ENCODE peak calls at places on chromosomes 4 and X, in five cellular contexts. One of them, this sample, is unnamed. For H3K27me3, the result is how much of the 10 kb centered on the place peaks cover.

GRCh38 chr4:52372269-52372668 is 286.8 kb downstream of the USP46 start:
- DNase-seq in CD8-positive, alpha-beta T cell: no peak
- DNase-seq in brain microvascular endothelial cell: no peak
- DNase-seq in right atrium auricular region: no peak
- DNase-seq in stomach: no peak
- DNase-seq in this sample: no peak

GRCh38 chr4:26140150-26140898 is 180.5 kb upstream of the RBPJ start:
- DNase-seq in right atrium auricular region: no peak
- DNase-seq in brain microvascular endothelial cell: peak
- DNase-seq in CD8-positive, alpha-beta T cell: no peak
- DNase-seq in stomach: no peak
- DNase-seq in this sample: no peak

GRCh38 chr4:103400405-103400804 is 202.3 kb upstream of the CENPE start:
- DNase-seq in brain microvascular endothelial cell: peak
- DNase-seq in stomach: no peak
- DNase-seq in right atrium auricular region: no peak
- DNase-seq in CD8-positive, alpha-beta T cell: no peak
- DNase-seq in this sample: no peak

GRCh38 chr4:76895619-76896018 is 2.3 kb downstream of the SOWAHB start:
- DNase-seq in brain microvascular endothelial cell: no peak
- DNase-seq in CD8-positive, alpha-beta T cell: no peak
- DNase-seq in stomach: no peak
- DNase-seq in right atrium auricular region: no peak
- DNase-seq in this sample: no peak

GRCh38 chrX:15336023-15336413 is 695 bp upstream of the PIGA start:
- DNase-seq in right atrium auricular region: no peak
- DNase-seq in CD8-positive, alpha-beta T cell: no peak
- DNase-seq in brain microvascular endothelial cell: peak
- DNase-seq in stomach: no peak
- DNase-seq in this sample: no peak

GRCh38 chr4:16641971-16642370 is 256.5 kb downstream of the LDB2 start:
- DNase-seq in CD8-positive, alpha-beta T cell: no peak
- DNase-seq in brain microvascular endothelial cell: no peak
- DNase-seq in right atrium auricular region: no peak
- DNase-seq in stomach: no peak
- DNase-seq in this sample: no peak

GRCh38 chr4:182917182-182918043 is at the start of gene DCTD:
- DNase-seq in brain microvascular endothelial cell: peak
- DNase-seq in stomach: peak
- DNase-seq in CD8-positive, alpha-beta T cell: peak
- DNase-seq in right atrium auricular region: peak
- DNase-seq in this sample: no peak

GRCh38 chr4:3062466-3062865 is 11.9 kb downstream of the HTT-AS start:
- DNase-seq in stomach: no peak
- DNase-seq in right atrium auricular region: peak
- DNase-seq in CD8-positive, alpha-beta T cell: no peak
- DNase-seq in brain microvascular endothelial cell: peak
- DNase-seq in this sample: no peak

GRCh38 chr4:113872426-113873260 is 106.8 kb downstream of the ARSJ start:
- DNase-seq in CD8-positive, alpha-beta T cell: no peak
- DNase-seq in brain microvascular endothelial cell: no peak
- DNase-seq in stomach: no peak
- DNase-seq in right atrium auricular region: no peak
- DNase-seq in this sample: no peak

GRCh38 chrX:39577976-39578962 is 519.5 kb downstream of the BCOR start:
- DNase-seq in right atrium auricular region: peak
- DNase-seq in brain microvascular endothelial cell: no peak
- DNase-seq in stomach: peak
- DNase-seq in CD8-positive, alpha-beta T cell: no peak
- DNase-seq in this sample: no peak

GRCh38 chrX:17464196-17464595 is 89.2 kb downstream of the NHS start:
- DNase-seq in right atrium auricular region: no peak
- DNase-seq in stomach: no peak
- DNase-seq in brain microvascular endothelial cell: peak
- DNase-seq in CD8-positive, alpha-beta T cell: no peak
- DNase-seq in this sample: peak

GRCh38 chrX:16300831-16301230 is 133.6 kb downstream of the MAGEB17 start:
- DNase-seq in right atrium auricular region: no peak
- DNase-seq in CD8-positive, alpha-beta T cell: no peak
- DNase-seq in brain microvascular endothelial cell: no peak
- DNase-seq in stomach: no peak
- DNase-seq in this sample: no peak

GRCh38 chrX:37716502-37717068 is 31.0 kb downstream of the XK start:
- DNase-seq in brain microvascular endothelial cell: no peak
- DNase-seq in right atrium auricular region: no peak
- DNase-seq in stomach: no peak
- DNase-seq in CD8-positive, alpha-beta T cell: no peak
- DNase-seq in this sample: no peak

GRCh38 chr4:58261526-58261925 is 1151.3 kb upstream of the IGFBP7 start:
- DNase-seq in brain microvascular endothelial cell: no peak
- DNase-seq in stomach: no peak
- DNase-seq in right atrium auricular region: no peak
- DNase-seq in CD8-positive, alpha-beta T cell: no peak
- DNase-seq in this sample: no peak

GRCh38 chrX:46044486-46044885 is 500.7 kb downstream of the ZNF674 start:
- DNase-seq in right atrium auricular region: no peak
- DNase-seq in brain microvascular endothelial cell: no peak
- DNase-seq in stomach: no peak
- DNase-seq in CD8-positive, alpha-beta T cell: no peak
- DNase-seq in this sample: no peak

GRCh38 chrX:12895856-12896255 is 10.6 kb upstream of the TLR8 start:
- DNase-seq in CD8-positive, alpha-beta T cell: no peak
- DNase-seq in brain microvascular endothelial cell: no peak
- DNase-seq in stomach: no peak
- DNase-seq in right atrium auricular region: no peak
- DNase-seq in this sample: no peak

GRCh38 chr4:173528378-173529321 is 1.4 kb downstream of the HAND2 start:
- DNase-seq in CD8-positive, alpha-beta T cell: no peak
- DNase-seq in right atrium auricular region: no peak
- DNase-seq in brain microvascular endothelial cell: no peak
- DNase-seq in stomach: no peak
- DNase-seq in this sample: no peak

GRCh38 chrX:132775230-132775823 is 183.1 kb downstream of the HS6ST2 start:
- DNase-seq in stomach: no peak
- DNase-seq in CD8-positive, alpha-beta T cell: no peak
- DNase-seq in right atrium auricular region: no peak
- DNase-seq in brain microvascular endothelial cell: no peak
- DNase-seq in this sample: no peak

GRCh38 chr4:1571165-1571908 is 112.8 kb downstream of the FAM53A start:
- DNase-seq in right atrium auricular region: no peak
- DNase-seq in brain microvascular endothelial cell: no peak
- DNase-seq in CD8-positive, alpha-beta T cell: no peak
- DNase-seq in stomach: no peak
- DNase-seq in this sample: no peak

GRCh38 chr4:180967936-180968335 is 1275.3 kb upstream of the TENM3 start:
- DNase-seq in right atrium auricular region: no peak
- DNase-seq in brain microvascular endothelial cell: no peak
- DNase-seq in CD8-positive, alpha-beta T cell: no peak
- DNase-seq in stomach: no peak
- DNase-seq in this sample: no peak

GRCh38 chr4:8079916-8080753 is 78.5 kb downstream of the ABLIM2 start:
- DNase-seq in brain microvascular endothelial cell: no peak
- DNase-seq in CD8-positive, alpha-beta T cell: no peak
- DNase-seq in stomach: no peak
- DNase-seq in right atrium auricular region: no peak
- DNase-seq in this sample: no peak

GRCh38 chr4:16887887-16888286 is 10.6 kb downstream of the LDB2 start:
- DNase-seq in CD8-positive, alpha-beta T cell: no peak
- DNase-seq in stomach: no peak
- DNase-seq in right atrium auricular region: no peak
- DNase-seq in brain microvascular endothelial cell: no peak
- DNase-seq in this sample: no peak

GRCh38 chr4:8911311-8912088 is 39.9 kb upstream of the HMX1 start:
- DNase-seq in CD8-positive, alpha-beta T cell: no peak
- DNase-seq in brain microvascular endothelial cell: no peak
- DNase-seq in right atrium auricular region: peak
- DNase-seq in stomach: peak
- DNase-seq in this sample: no peak

GRCh38 chr4:55636622-55636999 is 513 bp upstream of the NMU start:
- DNase-seq in brain microvascular endothelial cell: no peak
- DNase-seq in CD8-positive, alpha-beta T cell: no peak
- DNase-seq in stomach: no peak
- DNase-seq in right atrium auricular region: no peak
- DNase-seq in this sample: no peak

GRCh38 chr4:160495356-160495755 is 1392.5 kb downstream of the RAPGEF2 start:
- DNase-seq in stomach: no peak
- DNase-seq in right atrium auricular region: no peak
- DNase-seq in CD8-positive, alpha-beta T cell: no peak
- DNase-seq in brain microvascular endothelial cell: no peak
- DNase-seq in this sample: no peak

GRCh38 chr4:180153587-180153986 is 2089.6 kb upstream of the TENM3 start:
- DNase-seq in right atrium auricular region: no peak
- DNase-seq in stomach: no peak
- DNase-seq in CD8-positive, alpha-beta T cell: no peak
- DNase-seq in brain microvascular endothelial cell: no peak
- DNase-seq in this sample: no peak

GRCh38 chr4:165537028-165537648 is 158.3 kb downstream of the CPE start:
- DNase-seq in right atrium auricular region: no peak
- DNase-seq in brain microvascular endothelial cell: peak
- DNase-seq in CD8-positive, alpha-beta T cell: no peak
- DNase-seq in stomach: no peak
- DNase-seq in this sample: peak

GRCh38 chrX:20026278-20026677 is 35.4 kb upstream of the BCLAF3 start:
- DNase-seq in brain microvascular endothelial cell: peak
- DNase-seq in CD8-positive, alpha-beta T cell: no peak
- DNase-seq in right atrium auricular region: no peak
- DNase-seq in stomach: no peak
- DNase-seq in this sample: peak

GRCh38 chr4:165874072-165874798 is 1.2 kb downstream of the TLL1 start:
- DNase-seq in stomach: no peak
- DNase-seq in CD8-positive, alpha-beta T cell: no peak
- DNase-seq in brain microvascular endothelial cell: no peak
- DNase-seq in right atrium auricular region: no peak
- DNase-seq in this sample: no peak

GRCh38 chrX:115958687-115959359 is 211.7 kb upstream of the AGTR2 start:
- DNase-seq in stomach: no peak
- DNase-seq in right atrium auricular region: no peak
- DNase-seq in CD8-positive, alpha-beta T cell: no peak
- DNase-seq in brain microvascular endothelial cell: no peak
- DNase-seq in this sample: no peak

GRCh38 chrX:70434352-70434866 is 10.2 kb upstream of the DLG3 start:
- DNase-seq in stomach: peak
- DNase-seq in CD8-positive, alpha-beta T cell: no peak
- DNase-seq in right atrium auricular region: peak
- DNase-seq in brain microvascular endothelial cell: peak
- DNase-seq in this sample: no peak

GRCh38 chrX:70436380-70436779 is 8.3 kb upstream of the DLG3 start:
- DNase-seq in brain microvascular endothelial cell: no peak
- DNase-seq in stomach: no peak
- DNase-seq in right atrium auricular region: no peak
- DNase-seq in CD8-positive, alpha-beta T cell: no peak
- DNase-seq in this sample: no peak

GRCh38 chrX:70433848-70434351 is 10.7 kb upstream of the DLG3 start:
- DNase-seq in CD8-positive, alpha-beta T cell: peak
- DNase-seq in stomach: peak
- DNase-seq in right atrium auricular region: peak
- DNase-seq in brain microvascular endothelial cell: no peak
- DNase-seq in this sample: no peak

GRCh38 chrX:70432936-70433847 is 10.1 kb downstream of the GDPD2 start:
- DNase-seq in brain microvascular endothelial cell: no peak
- DNase-seq in stomach: no peak
- DNase-seq in right atrium auricular region: no peak
- DNase-seq in CD8-positive, alpha-beta T cell: no peak
- DNase-seq in this sample: no peak

GRCh38 chrX:70434914-70435586 is 9.6 kb upstream of the DLG3 start:
- DNase-seq in stomach: peak
- DNase-seq in brain microvascular endothelial cell: no peak
- DNase-seq in right atrium auricular region: no peak
- DNase-seq in CD8-positive, alpha-beta T cell: no peak
- DNase-seq in this sample: no peak
- H3K27me3 ChIP-seq in stomach: under half
- H3K27me3 ChIP-seq in brain microvascular endothelial cell: under half
- H3K27me3 ChIP-seq in right atrium auricular region: under half
- H3K27me3 ChIP-seq in CD8-positive, alpha-beta T cell: under half
- H3K27me3 ChIP-seq in this sample: under half

DNA sequence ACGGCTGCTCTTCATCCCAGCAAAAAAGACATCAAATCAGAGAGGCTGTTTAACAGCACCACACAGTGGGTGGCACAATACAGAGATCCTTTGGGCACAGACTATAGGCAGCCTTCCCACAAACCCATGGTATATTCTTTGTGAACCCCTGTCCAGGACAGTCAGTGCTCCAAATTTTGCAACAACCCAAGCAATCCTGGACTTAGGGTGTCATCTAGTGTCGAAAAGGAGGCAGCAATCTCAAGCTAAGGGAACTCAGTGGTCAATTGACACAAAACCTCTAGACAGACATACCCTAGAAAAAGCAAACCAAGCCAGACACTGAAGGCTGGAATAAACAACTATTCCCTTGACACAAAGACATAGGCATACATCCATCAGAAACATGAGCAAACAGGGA is 137.4 kb downstream of the BMP15 start:
- DNase-seq in right atrium auricular region: no peak
- DNase-seq in brain microvascular endothelial cell: no peak
- DNase-seq in stomach: no peak
- DNase-seq in CD8-positive, alpha-beta T cell: no peak
- DNase-seq in this sample: no peak
- H3K27me3 ChIP-seq in right atrium auricular region: under half
- H3K27me3 ChIP-seq in brain microvascular endothelial cell: under half
- H3K27me3 ChIP-seq in stomach: under half
- H3K27me3 ChIP-seq in CD8-positive, alpha-beta T cell: under half
- H3K27me3 ChIP-seq in this sample: under half

DNA sequence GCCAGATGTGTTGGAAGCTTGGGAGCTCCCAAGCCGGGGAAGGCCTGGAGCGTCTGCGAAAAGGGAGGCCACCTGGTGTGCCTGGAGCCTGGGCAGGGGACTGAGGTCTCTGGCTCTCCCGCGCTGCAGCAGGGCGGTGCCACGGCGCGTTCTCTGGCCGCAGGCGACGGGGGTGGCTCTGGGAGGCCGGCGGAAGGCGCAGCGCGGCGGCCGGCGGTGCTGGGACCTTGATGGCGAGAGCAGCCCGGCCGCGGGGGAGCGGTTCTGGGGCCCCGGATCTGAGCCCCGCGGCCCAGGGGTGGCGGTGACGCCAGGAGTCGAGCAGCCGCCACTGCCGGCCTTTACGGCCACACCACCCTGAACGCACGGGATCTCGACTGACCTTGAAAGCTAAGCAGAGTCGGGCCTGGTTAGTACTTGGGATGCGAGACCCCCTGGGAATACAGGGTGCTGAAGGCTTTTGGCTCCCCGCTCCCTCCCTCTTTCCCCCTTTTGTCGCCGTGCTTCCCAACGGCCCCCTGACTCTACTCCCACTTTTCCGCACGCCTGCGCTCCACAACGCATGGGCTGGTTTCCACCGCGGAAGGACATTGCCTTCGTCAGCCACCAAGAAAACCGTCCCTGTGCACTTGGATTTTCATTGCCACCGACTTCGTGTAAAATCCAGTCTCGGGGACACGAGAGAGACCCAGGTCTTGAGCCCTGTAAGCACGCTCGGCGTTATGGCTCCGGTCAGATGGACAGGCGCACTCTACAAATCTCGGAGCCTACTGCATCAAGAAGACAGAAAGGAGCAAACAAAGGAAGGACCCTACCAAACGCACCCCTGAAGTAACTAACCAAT is 9.5 kb downstream of the FRG2 start:
- DNase-seq in brain microvascular endothelial cell: no peak
- DNase-seq in stomach: no peak
- DNase-seq in right atrium auricular region: no peak
- DNase-seq in CD8-positive, alpha-beta T cell: no peak
- DNase-seq in this sample: no peak
- H3K27me3 ChIP-seq in brain microvascular endothelial cell: under half
- H3K27me3 ChIP-seq in stomach: half or more
- H3K27me3 ChIP-seq in right atrium auricular region: under half
- H3K27me3 ChIP-seq in CD8-positive, alpha-beta T cell: under half
- H3K27me3 ChIP-seq in this sample: half or more

GRCh38 chr4:34676390-34676789 is 1567.9 kb downstream of the ARAP2 start:
- DNase-seq in brain microvascular endothelial cell: no peak
- DNase-seq in CD8-positive, alpha-beta T cell: no peak
- DNase-seq in right atrium auricular region: no peak
- DNase-seq in stomach: no peak
- DNase-seq in this sample: no peak
- H3K27me3 ChIP-seq in brain microvascular endothelial cell: under half
- H3K27me3 ChIP-seq in CD8-positive, alpha-beta T cell: under half
- H3K27me3 ChIP-seq in right atrium auricular region: under half
- H3K27me3 ChIP-seq in stomach: under half
- H3K27me3 ChIP-seq in this sample: under half